ENCODE peak calls at places on chromosome 6, in seven cellular contexts. H is GM10248; T is fibroblast of mammary gland; S is T-cell; K is activated CD4-positive, alpha-beta T cell treated with anti-CD3 and anti-CD28 coated beads for 24 hours; V is lung microvascular endothelial cell; N is astrocyte. A is an unnamed sample.

GRCh38 chr6:109595998-109596397 is 95.0 kb downstream of the AK9 start:
- DNase-seq in H (peak), V (peak), S (no peak), K (no peak), T (peak), N (peak), A (no peak)

GRCh38 chr6:40997256-40997957 is 41.6 kb downstream of the UNC5CL start:
- DNase-seq in N (peak), T (peak), K (no peak), H (no peak), S (no peak), V (peak), A (no peak)

GRCh38 chr6:74581681-74582080 is 624.2 kb downstream of the COL12A1 start:
- DNase-seq in V (no peak), T (no peak), S (no peak), H (no peak), N (no peak), K (no peak), A (no peak)

GRCh38 chr6:111774346-111774703 is 98.9 kb downstream of the FYN start:
- DNase-seq in H (no peak), T (no peak), K (no peak), S (no peak), N (no peak), V (no peak), A (no peak)

GRCh38 chr6:90811596-90812226 is 224.8 kb upstream of the MAP3K7 start:
- DNase-seq in T (no peak), V (no peak), H (no peak), S (no peak), N (no peak), K (no peak), A (no peak)

GRCh38 chr6:150403458-150404245 is 34.8 kb downstream of the IYD start:
- DNase-seq in V (peak), N (peak), S (no peak), T (peak), K (no peak), H (no peak), A (no peak)

GRCh38 chr6:53168516-53169257 is 20.0 kb upstream of the GCM1 start:
- DNase-seq in T (peak), N (peak), K (no peak), V (peak), S (no peak), H (no peak), A (no peak)

GRCh38 chr6:150229775-150230561 is 87.1 kb downstream of the PPP1R14C start:
- DNase-seq in S (no peak), H (no peak), K (no peak), T (peak), V (no peak), N (peak), A (no peak)

GRCh38 chr6:10425973-10426780 is 11.3 kb upstream of the TFAP2A start:
- DNase-seq in N (peak), K (no peak), S (no peak), T (no peak), V (no peak), H (no peak), A (no peak)

GRCh38 chr6:152004036-152004566 is 196.6 kb downstream of the ESR1 start:
- DNase-seq in S (no peak), K (no peak), H (no peak), T (peak), N (peak), V (no peak), A (no peak)

GRCh38 chr6:147549531-147549930 is 41.0 kb downstream of the SAMD5 start:
- DNase-seq in V (no peak), S (no peak), T (no peak), H (no peak), N (no peak), K (no peak), A (no peak)

GRCh38 chr6:81998432-81998831 is 246.0 kb upstream of the TENT5A start:
- DNase-seq in T (peak), N (peak), H (no peak), S (no peak), V (no peak), K (no peak), A (no peak)